ENCODE peak calls at places on chromosomes 12 and 14, in eight cellular contexts. L is mesenchymal stem cell, Z is germinal center, P is activated T-helper 1 cell treated with Interleukin-2 at 50 U/mL for 16 hours, R is COR-L47, C is EH, U is HCT116, I is GM10248. O is an unnamed sample.

GRCh38 chr12:57047981-57048380 is 1.9 kb downstream of the MYO1A start:
- DNase-seq in L (no peak), Z (no peak), P (no peak), R (no peak), C (peak), U (no peak), I (no peak), O (no peak)

GRCh38 chr12:55058082-55058481 is 38.3 kb downstream of the NEUROD4 start:
- DNase-seq in L (no peak), Z (no peak), P (no peak), R (no peak), C (no peak), U (no peak), I (no peak), O (no peak)

GRCh38 chr12:131454418-131455217 is 256.3 kb upstream of the SFSWAP start:
- DNase-seq in L (no peak), Z (peak), P (no peak), R (peak), C (no peak), U (peak), I (peak), O (peak)

GRCh38 chr12:121223283-121223946 is 13.5 kb downstream of the P2RX4 start:
- DNase-seq in L (no peak), Z (no peak), P (peak), R (no peak), C (peak), U (no peak), I (no peak), O (no peak)

GRCh38 chr12:124007810-124008570 is 35.0 kb downstream of the ZNF664 start:
- DNase-seq in L (peak), Z (no peak), P (no peak), R (no peak), C (peak), U (no peak), I (no peak), O (no peak)

GRCh38 chr14:103730490-103731035 is 15.0 kb downstream of the ZFYVE21 start:
- DNase-seq in L (no peak), Z (no peak), P (no peak), R (no peak), C (no peak), U (no peak), I (no peak), O (no peak)

GRCh38 chr12:2465681-2466080 is 329.1 kb upstream of the FKBP4 start:
- DNase-seq in L (no peak), Z (no peak), P (no peak), R (no peak), C (no peak), U (no peak), I (no peak), O (no peak)

GRCh38 chr14:26856832-26857508 is 259.1 kb upstream of the NOVA1 start:
- DNase-seq in L (no peak), Z (no peak), P (no peak), R (no peak), C (no peak), U (no peak), I (no peak), O (peak)

GRCh38 chr14:87241018-87241779 is 751.8 kb downstream of the GALC start:
- DNase-seq in L (peak), Z (no peak), P (no peak), R (no peak), C (no peak), U (no peak), I (no peak), O (no peak)

GRCh38 chr12:48858043-48858442 is 6.1 kb upstream of the DDX23 start:
- DNase-seq in L (no peak), Z (no peak), P (no peak), R (no peak), C (no peak), U (no peak), I (no peak), O (no peak)

GRCh38 chr12:12807970-12808702 is 5.0 kb upstream of the DDX47 start:
- DNase-seq in L (peak), Z (peak), P (peak), R (no peak), C (peak), U (no peak), I (peak), O (peak)

GRCh38 chr14:23356036-23356435 is 3.3 kb upstream of the SLC22A17 start:
- DNase-seq in L (no peak), Z (no peak), P (no peak), R (no peak), C (no peak), U (no peak), I (no peak), O (no peak)

GRCh38 chr14:64696355-64696844 is 7.8 kb upstream of the PLEKHG3 start:
- DNase-seq in L (no peak), Z (no peak), P (no peak), R (peak), C (peak), U (no peak), I (no peak), O (no peak)

GRCh38 chr14:33679461-33680225 is 271.2 kb downstream of the EGLN3 start:
- DNase-seq in L (peak), Z (no peak), P (no peak), R (no peak), C (peak), U (no peak), I (no peak), O (peak)

GRCh38 chr12:24605466-24605865 is 343.4 kb downstream of the BCAT1 start:
- DNase-seq in L (no peak), Z (no peak), P (no peak), R (no peak), C (no peak), U (no peak), I (no peak), O (no peak)

GRCh38 chr12:89709994-89710872 is 1.6 kb upstream of the ATP2B1 start:
- DNase-seq in L (no peak), Z (no peak), P (no peak), R (no peak), C (peak), U (no peak), I (no peak), O (peak)

GRCh38 chr12:3178671-3179413 is 101.7 kb downstream of the TSPAN9 start:
- DNase-seq in L (no peak), Z (no peak), P (no peak), R (peak), C (peak), U (no peak), I (no peak), O (no peak)

GRCh38 chr12:26648066-26648465 is 184.9 kb downstream of the ITPR2 start:
- DNase-seq in L (no peak), Z (no peak), P (no peak), R (no peak), C (no peak), U (no peak), I (no peak), O (no peak)

GRCh38 chr14:50875359-50876090 is 3.7 kb downstream of the ABHD12B start:
- DNase-seq in L (no peak), Z (no peak), P (peak), R (no peak), C (peak), U (no peak), I (peak), O (no peak)

GRCh38 chr12:13289644-13290285 is 93.2 kb downstream of the EMP1 start:
- DNase-seq in L (no peak), Z (no peak), P (no peak), R (no peak), C (no peak), U (no peak), I (no peak), O (peak)

GRCh38 chr12:111201036-111201435 is 167.9 kb downstream of the PHETA1 start:
- DNase-seq in L (no peak), Z (no peak), P (no peak), R (peak), C (no peak), U (no peak), I (no peak), O (no peak)